ENCODE peak calls at places on chromosomes 11 and 22, in ten cellular contexts. One of them, this sample, is unnamed.

GRCh38 chr22:48901324-48901723 is 926.3 kb downstream of the BRD1 start:
- DNase-seq in activated T-cell treated with anti-CD3 and anti-CD28 coated beads, Interleukin-2, amount 50 U/mL, for 1 hour: no peak
- DNase-seq in dorsolateral prefrontal cortex: peak
- DNase-seq in NCI-H2081: no peak
- DNase-seq in SW480: no peak
- DNase-seq in pulmonary artery endothelial cell: no peak
- DNase-seq in NCI-H524 treated with DMSO at 0.1 percent for 48 hours: no peak
- DNase-seq in fibroblast of mammary gland: no peak
- DNase-seq in NCI-H748 treated with DMSO at 0.1 percent for 48 hours: no peak
- DNase-seq in activated naive CD8-positive, alpha-beta T cell treated with anti-CD3 and anti-CD28 coated beads for 36 hours: no peak
- DNase-seq in this sample: no peak

GRCh38 chr22:29625090-29625825 is 21.8 kb downstream of the NF2 start:
- DNase-seq in activated T-cell treated with anti-CD3 and anti-CD28 coated beads, Interleukin-2, amount 50 U/mL, for 1 hour: no peak
- DNase-seq in dorsolateral prefrontal cortex: no peak
- DNase-seq in NCI-H2081: peak
- DNase-seq in SW480: peak
- DNase-seq in pulmonary artery endothelial cell: peak
- DNase-seq in NCI-H524 treated with DMSO at 0.1 percent for 48 hours: no peak
- DNase-seq in fibroblast of mammary gland: peak
- DNase-seq in NCI-H748 treated with DMSO at 0.1 percent for 48 hours: no peak
- DNase-seq in activated naive CD8-positive, alpha-beta T cell treated with anti-CD3 and anti-CD28 coated beads for 36 hours: no peak
- DNase-seq in this sample: peak

GRCh38 chr22:37198290-37199102 is 10.4 kb upstream of the C1QTNF6 start:
- DNase-seq in activated T-cell treated with anti-CD3 and anti-CD28 coated beads, Interleukin-2, amount 50 U/mL, for 1 hour: peak
- DNase-seq in dorsolateral prefrontal cortex: peak
- DNase-seq in NCI-H2081: peak
- DNase-seq in SW480: peak
- DNase-seq in pulmonary artery endothelial cell: no peak
- DNase-seq in NCI-H524 treated with DMSO at 0.1 percent for 48 hours: no peak
- DNase-seq in fibroblast of mammary gland: peak
- DNase-seq in NCI-H748 treated with DMSO at 0.1 percent for 48 hours: peak
- DNase-seq in activated naive CD8-positive, alpha-beta T cell treated with anti-CD3 and anti-CD28 coated beads for 36 hours: peak
- DNase-seq in this sample: peak

GRCh38 chr11:5394091-5394490 is 10.5 kb downstream of the OR51M1 start:
- DNase-seq in activated T-cell treated with anti-CD3 and anti-CD28 coated beads, Interleukin-2, amount 50 U/mL, for 1 hour: no peak
- DNase-seq in dorsolateral prefrontal cortex: no peak
- DNase-seq in NCI-H2081: no peak
- DNase-seq in SW480: no peak
- DNase-seq in pulmonary artery endothelial cell: no peak
- DNase-seq in NCI-H524 treated with DMSO at 0.1 percent for 48 hours: no peak
- DNase-seq in fibroblast of mammary gland: no peak
- DNase-seq in NCI-H748 treated with DMSO at 0.1 percent for 48 hours: no peak
- DNase-seq in activated naive CD8-positive, alpha-beta T cell treated with anti-CD3 and anti-CD28 coated beads for 36 hours: no peak
- DNase-seq in this sample: no peak

GRCh38 chr11:118996926-118997626 is 862 bp upstream of the CENATAC start:
- DNase-seq in activated T-cell treated with anti-CD3 and anti-CD28 coated beads, Interleukin-2, amount 50 U/mL, for 1 hour: peak
- DNase-seq in dorsolateral prefrontal cortex: no peak
- DNase-seq in NCI-H2081: peak
- DNase-seq in SW480: peak
- DNase-seq in pulmonary artery endothelial cell: no peak
- DNase-seq in NCI-H524 treated with DMSO at 0.1 percent for 48 hours: no peak
- DNase-seq in fibroblast of mammary gland: peak
- DNase-seq in NCI-H748 treated with DMSO at 0.1 percent for 48 hours: no peak
- DNase-seq in activated naive CD8-positive, alpha-beta T cell treated with anti-CD3 and anti-CD28 coated beads for 36 hours: peak
- DNase-seq in this sample: peak

GRCh38 chr11:113934797-113935196 is 30.2 kb downstream of the HTR3B start:
- DNase-seq in activated T-cell treated with anti-CD3 and anti-CD28 coated beads, Interleukin-2, amount 50 U/mL, for 1 hour: no peak
- DNase-seq in dorsolateral prefrontal cortex: no peak
- DNase-seq in NCI-H2081: no peak
- DNase-seq in SW480: no peak
- DNase-seq in pulmonary artery endothelial cell: no peak
- DNase-seq in NCI-H524 treated with DMSO at 0.1 percent for 48 hours: no peak
- DNase-seq in fibroblast of mammary gland: no peak
- DNase-seq in NCI-H748 treated with DMSO at 0.1 percent for 48 hours: peak
- DNase-seq in activated naive CD8-positive, alpha-beta T cell treated with anti-CD3 and anti-CD28 coated beads for 36 hours: no peak
- DNase-seq in this sample: no peak

GRCh38 chr11:117860139-117860538 is 16.3 kb downstream of the FXYD6 start:
- DNase-seq in activated T-cell treated with anti-CD3 and anti-CD28 coated beads, Interleukin-2, amount 50 U/mL, for 1 hour: no peak
- DNase-seq in dorsolateral prefrontal cortex: no peak
- DNase-seq in NCI-H2081: no peak
- DNase-seq in SW480: no peak
- DNase-seq in pulmonary artery endothelial cell: no peak
- DNase-seq in NCI-H524 treated with DMSO at 0.1 percent for 48 hours: no peak
- DNase-seq in fibroblast of mammary gland: no peak
- DNase-seq in NCI-H748 treated with DMSO at 0.1 percent for 48 hours: no peak
- DNase-seq in activated naive CD8-positive, alpha-beta T cell treated with anti-CD3 and anti-CD28 coated beads for 36 hours: no peak
- DNase-seq in this sample: no peak

GRCh38 chr11:66868726-66869291 is 11.9 kb downstream of the LRFN4 start:
- DNase-seq in activated T-cell treated with anti-CD3 and anti-CD28 coated beads, Interleukin-2, amount 50 U/mL, for 1 hour: peak
- DNase-seq in dorsolateral prefrontal cortex: no peak
- DNase-seq in NCI-H2081: no peak
- DNase-seq in SW480: peak
- DNase-seq in pulmonary artery endothelial cell: no peak
- DNase-seq in NCI-H524 treated with DMSO at 0.1 percent for 48 hours: no peak
- DNase-seq in fibroblast of mammary gland: no peak
- DNase-seq in NCI-H748 treated with DMSO at 0.1 percent for 48 hours: peak
- DNase-seq in activated naive CD8-positive, alpha-beta T cell treated with anti-CD3 and anti-CD28 coated beads for 36 hours: peak
- DNase-seq in this sample: peak

GRCh38 chr22:24338701-24339451 is 68.2 kb downstream of the SPECC1L start:
- DNase-seq in activated T-cell treated with anti-CD3 and anti-CD28 coated beads, Interleukin-2, amount 50 U/mL, for 1 hour: no peak
- DNase-seq in dorsolateral prefrontal cortex: no peak
- DNase-seq in NCI-H2081: no peak
- DNase-seq in SW480: no peak
- DNase-seq in pulmonary artery endothelial cell: no peak
- DNase-seq in NCI-H524 treated with DMSO at 0.1 percent for 48 hours: no peak
- DNase-seq in fibroblast of mammary gland: peak
- DNase-seq in NCI-H748 treated with DMSO at 0.1 percent for 48 hours: no peak
- DNase-seq in activated naive CD8-positive, alpha-beta T cell treated with anti-CD3 and anti-CD28 coated beads for 36 hours: no peak
- DNase-seq in this sample: no peak

GRCh38 chr11:46560300-46561025 is 33.4 kb downstream of the AMBRA1 start:
- DNase-seq in activated T-cell treated with anti-CD3 and anti-CD28 coated beads, Interleukin-2, amount 50 U/mL, for 1 hour: no peak
- DNase-seq in dorsolateral prefrontal cortex: no peak
- DNase-seq in NCI-H2081: peak
- DNase-seq in SW480: no peak
- DNase-seq in pulmonary artery endothelial cell: no peak
- DNase-seq in NCI-H524 treated with DMSO at 0.1 percent for 48 hours: no peak
- DNase-seq in fibroblast of mammary gland: peak
- DNase-seq in NCI-H748 treated with DMSO at 0.1 percent for 48 hours: no peak
- DNase-seq in activated naive CD8-positive, alpha-beta T cell treated with anti-CD3 and anti-CD28 coated beads for 36 hours: peak
- DNase-seq in this sample: no peak

GRCh38 chr11:4059424-4059823 is 35.2 kb upstream of the RRM1 start:
- DNase-seq in activated T-cell treated with anti-CD3 and anti-CD28 coated beads, Interleukin-2, amount 50 U/mL, for 1 hour: no peak
- DNase-seq in dorsolateral prefrontal cortex: no peak
- DNase-seq in NCI-H2081: no peak
- DNase-seq in SW480: no peak
- DNase-seq in pulmonary artery endothelial cell: no peak
- DNase-seq in NCI-H524 treated with DMSO at 0.1 percent for 48 hours: no peak
- DNase-seq in fibroblast of mammary gland: no peak
- DNase-seq in NCI-H748 treated with DMSO at 0.1 percent for 48 hours: no peak
- DNase-seq in activated naive CD8-positive, alpha-beta T cell treated with anti-CD3 and anti-CD28 coated beads for 36 hours: no peak
- DNase-seq in this sample: no peak

GRCh38 chr11:76114238-76114637 is 92.1 kb downstream of the WNT11 start:
- DNase-seq in activated T-cell treated with anti-CD3 and anti-CD28 coated beads, Interleukin-2, amount 50 U/mL, for 1 hour: no peak
- DNase-seq in dorsolateral prefrontal cortex: no peak
- DNase-seq in NCI-H2081: no peak
- DNase-seq in SW480: no peak
- DNase-seq in pulmonary artery endothelial cell: no peak
- DNase-seq in NCI-H524 treated with DMSO at 0.1 percent for 48 hours: no peak
- DNase-seq in fibroblast of mammary gland: no peak
- DNase-seq in NCI-H748 treated with DMSO at 0.1 percent for 48 hours: no peak
- DNase-seq in activated naive CD8-positive, alpha-beta T cell treated with anti-CD3 and anti-CD28 coated beads for 36 hours: no peak
- DNase-seq in this sample: no peak

GRCh38 chr11:22878604-22879003 is 18.3 kb upstream of the CCDC179 start:
- DNase-seq in activated T-cell treated with anti-CD3 and anti-CD28 coated beads, Interleukin-2, amount 50 U/mL, for 1 hour: no peak
- DNase-seq in dorsolateral prefrontal cortex: no peak
- DNase-seq in NCI-H2081: no peak
- DNase-seq in SW480: no peak
- DNase-seq in pulmonary artery endothelial cell: no peak
- DNase-seq in NCI-H524 treated with DMSO at 0.1 percent for 48 hours: no peak
- DNase-seq in fibroblast of mammary gland: no peak
- DNase-seq in NCI-H748 treated with DMSO at 0.1 percent for 48 hours: no peak
- DNase-seq in activated naive CD8-positive, alpha-beta T cell treated with anti-CD3 and anti-CD28 coated beads for 36 hours: no peak
- DNase-seq in this sample: no peak

GRCh38 chr11:75611823-75612222 is 49.8 kb downstream of the SERPINH1 start:
- DNase-seq in activated T-cell treated with anti-CD3 and anti-CD28 coated beads, Interleukin-2, amount 50 U/mL, for 1 hour: no peak
- DNase-seq in dorsolateral prefrontal cortex: no peak
- DNase-seq in NCI-H2081: no peak
- DNase-seq in SW480: no peak
- DNase-seq in pulmonary artery endothelial cell: no peak
- DNase-seq in NCI-H524 treated with DMSO at 0.1 percent for 48 hours: no peak
- DNase-seq in fibroblast of mammary gland: no peak
- DNase-seq in NCI-H748 treated with DMSO at 0.1 percent for 48 hours: no peak
- DNase-seq in activated naive CD8-positive, alpha-beta T cell treated with anti-CD3 and anti-CD28 coated beads for 36 hours: no peak
- DNase-seq in this sample: no peak

GRCh38 chr11:19628018-19628417 is 84.6 kb upstream of the NAV2 start:
- DNase-seq in activated T-cell treated with anti-CD3 and anti-CD28 coated beads, Interleukin-2, amount 50 U/mL, for 1 hour: no peak
- DNase-seq in dorsolateral prefrontal cortex: no peak
- DNase-seq in NCI-H2081: no peak
- DNase-seq in SW480: no peak
- DNase-seq in pulmonary artery endothelial cell: peak
- DNase-seq in NCI-H524 treated with DMSO at 0.1 percent for 48 hours: no peak
- DNase-seq in fibroblast of mammary gland: peak
- DNase-seq in NCI-H748 treated with DMSO at 0.1 percent for 48 hours: no peak
- DNase-seq in activated naive CD8-positive, alpha-beta T cell treated with anti-CD3 and anti-CD28 coated beads for 36 hours: no peak
- DNase-seq in this sample: no peak

GRCh38 chr11:44785856-44786606 is 59.3 kb downstream of the TSPAN18 start:
- DNase-seq in activated T-cell treated with anti-CD3 and anti-CD28 coated beads, Interleukin-2, amount 50 U/mL, for 1 hour: no peak
- DNase-seq in dorsolateral prefrontal cortex: no peak
- DNase-seq in NCI-H2081: no peak
- DNase-seq in SW480: no peak
- DNase-seq in pulmonary artery endothelial cell: no peak
- DNase-seq in NCI-H524 treated with DMSO at 0.1 percent for 48 hours: no peak
- DNase-seq in fibroblast of mammary gland: no peak
- DNase-seq in NCI-H748 treated with DMSO at 0.1 percent for 48 hours: no peak
- DNase-seq in activated naive CD8-positive, alpha-beta T cell treated with anti-CD3 and anti-CD28 coated beads for 36 hours: no peak
- DNase-seq in this sample: peak

GRCh38 chr11:14070866-14071265 is 108.3 kb downstream of the SPON1 start:
- DNase-seq in activated T-cell treated with anti-CD3 and anti-CD28 coated beads, Interleukin-2, amount 50 U/mL, for 1 hour: no peak
- DNase-seq in dorsolateral prefrontal cortex: no peak
- DNase-seq in NCI-H2081: no peak
- DNase-seq in SW480: no peak
- DNase-seq in pulmonary artery endothelial cell: no peak
- DNase-seq in NCI-H524 treated with DMSO at 0.1 percent for 48 hours: no peak
- DNase-seq in fibroblast of mammary gland: peak
- DNase-seq in NCI-H748 treated with DMSO at 0.1 percent for 48 hours: no peak
- DNase-seq in activated naive CD8-positive, alpha-beta T cell treated with anti-CD3 and anti-CD28 coated beads for 36 hours: no peak
- DNase-seq in this sample: no peak

GRCh38 chr11:120424185-120424969 is 87.2 kb upstream of the GRIK4 start:
- DNase-seq in activated T-cell treated with anti-CD3 and anti-CD28 coated beads, Interleukin-2, amount 50 U/mL, for 1 hour: no peak
- DNase-seq in dorsolateral prefrontal cortex: no peak
- DNase-seq in NCI-H2081: no peak
- DNase-seq in SW480: peak
- DNase-seq in pulmonary artery endothelial cell: no peak
- DNase-seq in NCI-H524 treated with DMSO at 0.1 percent for 48 hours: no peak
- DNase-seq in fibroblast of mammary gland: no peak
- DNase-seq in NCI-H748 treated with DMSO at 0.1 percent for 48 hours: no peak
- DNase-seq in activated naive CD8-positive, alpha-beta T cell treated with anti-CD3 and anti-CD28 coated beads for 36 hours: no peak
- DNase-seq in this sample: no peak

GRCh38 chr11:91081440-91082088 is 858.7 kb upstream of the CHORDC1 start:
- DNase-seq in activated T-cell treated with anti-CD3 and anti-CD28 coated beads, Interleukin-2, amount 50 U/mL, for 1 hour: no peak
- DNase-seq in dorsolateral prefrontal cortex: no peak
- DNase-seq in NCI-H2081: no peak
- DNase-seq in SW480: no peak
- DNase-seq in pulmonary artery endothelial cell: no peak
- DNase-seq in NCI-H524 treated with DMSO at 0.1 percent for 48 hours: no peak
- DNase-seq in fibroblast of mammary gland: peak
- DNase-seq in NCI-H748 treated with DMSO at 0.1 percent for 48 hours: no peak
- DNase-seq in activated naive CD8-positive, alpha-beta T cell treated with anti-CD3 and anti-CD28 coated beads for 36 hours: no peak
- DNase-seq in this sample: no peak

GRCh38 chr22:17120711-17121234 is 387 bp downstream of the TMEM121B start:
- DNase-seq in activated T-cell treated with anti-CD3 and anti-CD28 coated beads, Interleukin-2, amount 50 U/mL, for 1 hour: peak
- DNase-seq in dorsolateral prefrontal cortex: no peak
- DNase-seq in NCI-H2081: no peak
- DNase-seq in SW480: peak
- DNase-seq in pulmonary artery endothelial cell: no peak
- DNase-seq in NCI-H524 treated with DMSO at 0.1 percent for 48 hours: no peak
- DNase-seq in fibroblast of mammary gland: no peak
- DNase-seq in NCI-H748 treated with DMSO at 0.1 percent for 48 hours: no peak
- DNase-seq in activated naive CD8-positive, alpha-beta T cell treated with anti-CD3 and anti-CD28 coated beads for 36 hours: peak
- DNase-seq in this sample: peak

GRCh38 chr11:58392741-58393140 is 13.9 kb downstream of the OR5B3 start:
- DNase-seq in activated T-cell treated with anti-CD3 and anti-CD28 coated beads, Interleukin-2, amount 50 U/mL, for 1 hour: no peak
- DNase-seq in dorsolateral prefrontal cortex: no peak
- DNase-seq in NCI-H2081: no peak
- DNase-seq in SW480: no peak
- DNase-seq in pulmonary artery endothelial cell: no peak
- DNase-seq in NCI-H524 treated with DMSO at 0.1 percent for 48 hours: no peak
- DNase-seq in fibroblast of mammary gland: no peak
- DNase-seq in NCI-H748 treated with DMSO at 0.1 percent for 48 hours: no peak
- DNase-seq in activated naive CD8-positive, alpha-beta T cell treated with anti-CD3 and anti-CD28 coated beads for 36 hours: no peak
- DNase-seq in this sample: no peak

GRCh38 chr11:84981296-84981695 is 645.8 kb downstream of the DLG2 start:
- DNase-seq in activated T-cell treated with anti-CD3 and anti-CD28 coated beads, Interleukin-2, amount 50 U/mL, for 1 hour: no peak
- DNase-seq in dorsolateral prefrontal cortex: no peak
- DNase-seq in NCI-H2081: no peak
- DNase-seq in SW480: no peak
- DNase-seq in pulmonary artery endothelial cell: no peak
- DNase-seq in NCI-H524 treated with DMSO at 0.1 percent for 48 hours: no peak
- DNase-seq in fibroblast of mammary gland: no peak
- DNase-seq in NCI-H748 treated with DMSO at 0.1 percent for 48 hours: no peak
- DNase-seq in activated naive CD8-positive, alpha-beta T cell treated with anti-CD3 and anti-CD28 coated beads for 36 hours: no peak
- DNase-seq in this sample: no peak

GRCh38 chr11:65540290-65541092 is 15.6 kb downstream of the SCYL1 start:
- DNase-seq in activated T-cell treated with anti-CD3 and anti-CD28 coated beads, Interleukin-2, amount 50 U/mL, for 1 hour: peak
- DNase-seq in dorsolateral prefrontal cortex: peak
- DNase-seq in NCI-H2081: peak
- DNase-seq in SW480: peak
- DNase-seq in pulmonary artery endothelial cell: no peak
- DNase-seq in NCI-H524 treated with DMSO at 0.1 percent for 48 hours: no peak
- DNase-seq in fibroblast of mammary gland: peak
- DNase-seq in NCI-H748 treated with DMSO at 0.1 percent for 48 hours: peak
- DNase-seq in activated naive CD8-positive, alpha-beta T cell treated with anti-CD3 and anti-CD28 coated beads for 36 hours: peak
- DNase-seq in this sample: peak

GRCh38 chr11:62646825-62647608 is 604 bp upstream of the GANAB start:
- DNase-seq in activated T-cell treated with anti-CD3 and anti-CD28 coated beads, Interleukin-2, amount 50 U/mL, for 1 hour: no peak
- DNase-seq in dorsolateral prefrontal cortex: no peak
- DNase-seq in NCI-H2081: no peak
- DNase-seq in SW480: no peak
- DNase-seq in pulmonary artery endothelial cell: no peak
- DNase-seq in NCI-H524 treated with DMSO at 0.1 percent for 48 hours: no peak
- DNase-seq in fibroblast of mammary gland: no peak
- DNase-seq in NCI-H748 treated with DMSO at 0.1 percent for 48 hours: no peak
- DNase-seq in activated naive CD8-positive, alpha-beta T cell treated with anti-CD3 and anti-CD28 coated beads for 36 hours: no peak
- DNase-seq in this sample: no peak

GRCh38 chr11:134658481-134659080 is 246.5 kb upstream of the B3GAT1 start:
- DNase-seq in activated T-cell treated with anti-CD3 and anti-CD28 coated beads, Interleukin-2, amount 50 U/mL, for 1 hour: no peak
- DNase-seq in dorsolateral prefrontal cortex: no peak
- DNase-seq in NCI-H2081: no peak
- DNase-seq in SW480: no peak
- DNase-seq in pulmonary artery endothelial cell: no peak
- DNase-seq in NCI-H524 treated with DMSO at 0.1 percent for 48 hours: no peak
- DNase-seq in fibroblast of mammary gland: no peak
- DNase-seq in NCI-H748 treated with DMSO at 0.1 percent for 48 hours: no peak
- DNase-seq in activated naive CD8-positive, alpha-beta T cell treated with anti-CD3 and anti-CD28 coated beads for 36 hours: no peak
- DNase-seq in this sample: no peak

GRCh38 chr22:30841264-30841663 is 127.3 kb downstream of the MORC2 start:
- DNase-seq in activated T-cell treated with anti-CD3 and anti-CD28 coated beads, Interleukin-2, amount 50 U/mL, for 1 hour: no peak
- DNase-seq in dorsolateral prefrontal cortex: no peak
- DNase-seq in NCI-H2081: no peak
- DNase-seq in SW480: no peak
- DNase-seq in pulmonary artery endothelial cell: no peak
- DNase-seq in NCI-H524 treated with DMSO at 0.1 percent for 48 hours: no peak
- DNase-seq in fibroblast of mammary gland: peak
- DNase-seq in NCI-H748 treated with DMSO at 0.1 percent for 48 hours: no peak
- DNase-seq in activated naive CD8-positive, alpha-beta T cell treated with anti-CD3 and anti-CD28 coated beads for 36 hours: no peak
- DNase-seq in this sample: no peak

GRCh38 chr22:45212306-45212709 is 28.4 kb downstream of the KIAA0930 start:
- DNase-seq in activated T-cell treated with anti-CD3 and anti-CD28 coated beads, Interleukin-2, amount 50 U/mL, for 1 hour: no peak
- DNase-seq in dorsolateral prefrontal cortex: peak
- DNase-seq in NCI-H2081: no peak
- DNase-seq in SW480: no peak
- DNase-seq in pulmonary artery endothelial cell: peak
- DNase-seq in NCI-H524 treated with DMSO at 0.1 percent for 48 hours: no peak
- DNase-seq in fibroblast of mammary gland: peak
- DNase-seq in NCI-H748 treated with DMSO at 0.1 percent for 48 hours: no peak
- DNase-seq in activated naive CD8-positive, alpha-beta T cell treated with anti-CD3 and anti-CD28 coated beads for 36 hours: no peak
- DNase-seq in this sample: no peak

GRCh38 chr11:111602865-111603632 is 800 bp downstream of the SIK2 start:
- DNase-seq in activated T-cell treated with anti-CD3 and anti-CD28 coated beads, Interleukin-2, amount 50 U/mL, for 1 hour: no peak
- DNase-seq in dorsolateral prefrontal cortex: no peak
- DNase-seq in NCI-H2081: no peak
- DNase-seq in SW480: peak
- DNase-seq in pulmonary artery endothelial cell: no peak
- DNase-seq in NCI-H524 treated with DMSO at 0.1 percent for 48 hours: no peak
- DNase-seq in fibroblast of mammary gland: peak
- DNase-seq in NCI-H748 treated with DMSO at 0.1 percent for 48 hours: peak
- DNase-seq in activated naive CD8-positive, alpha-beta T cell treated with anti-CD3 and anti-CD28 coated beads for 36 hours: peak
- DNase-seq in this sample: peak